ENCODE peak calls at places on chromosomes 13 and 19, in seven cellular contexts. C is fibroblast of lung, D is left lung, A is tibial nerve, X is colonic mucosa, I is spleen, K is heart left ventricle. L is an unnamed sample.

GRCh38 chr19:55289117-55289796 is 5.5 kb downstream of the BRSK1 start:
- DNase-seq in C (no peak), D (no peak), A (no peak), X (no peak), I (no peak), K (no peak), L (peak; percentile 68)

GRCh38 chr19:29576043-29576442 is 30.0 kb upstream of the POP4 start:
- DNase-seq in C (peak; percentile 22), D (no peak), A (no peak), X (no peak), I (no peak), K (no peak), L (no peak)

GRCh38 chr19:45574526-45574925 is 10.1 kb downstream of the OPA3 start:
- DNase-seq in C (no peak), D (no peak), A (no peak), X (no peak), I (no peak), K (no peak), L (no peak)

GRCh38 chr13:110689711-110690110 is 16.2 kb downstream of the CARS2 start:
- DNase-seq in C (no peak), D (no peak), A (no peak), X (no peak), I (peak; percentile 32), K (no peak), L (no peak)

GRCh38 chr13:40146063-40146462 is 490.6 kb downstream of the COG6 start:
- DNase-seq in C (no peak), D (no peak), A (no peak), X (no peak), I (no peak), K (no peak), L (no peak)

GRCh38 chr13:53343345-53343744 is 314.7 kb downstream of the OLFM4 start:
- DNase-seq in C (no peak), D (no peak), A (no peak), X (no peak), I (no peak), K (no peak), L (no peak)

GRCh38 chr19:48844472-48844871 is 8.2 kb upstream of the HSD17B14 start:
- DNase-seq in C (peak; percentile 50), D (no peak), A (no peak), X (no peak), I (no peak), K (no peak), L (no peak)

GRCh38 chr19:54307389-54307788 is 5.6 kb downstream of the LILRA5 start:
- DNase-seq in C (no peak), D (no peak), A (no peak), X (no peak), I (no peak), K (no peak), L (no peak)

GRCh38 chr19:7904074-7905020 is 670 bp downstream of the MAP2K7 start:
- DNase-seq in C (no peak), D (peak; percentile 90), A (no peak), X (peak; percentile 62), I (peak; percentile 94), K (peak; percentile 65), L (peak; percentile 93)

GRCh38 chr19:15177269-15178116 is 23.3 kb downstream of the NOTCH3 start:
- DNase-seq in C (peak; percentile 59), D (peak; percentile 99), A (peak; percentile 74), X (peak; percentile 75), I (peak; percentile 97), K (peak; percentile 82), L (peak; percentile 92)

GRCh38 chr19:54207908-54208783 is 7.5 kb downstream of the RPS9 start:
- DNase-seq in C (peak; percentile 77), D (peak; percentile 85), A (peak; percentile 75), X (peak; percentile 56), I (peak; percentile 87), K (peak; percentile 73), L (peak; percentile 79)

GRCh38 chr13:106636492-106636891 is 68.6 kb upstream of the ARGLU1 start:
- DNase-seq in C (no peak), D (no peak), A (no peak), X (no peak), I (no peak), K (no peak), L (no peak)

GRCh38 chr13:60398438-60398891 is 1.4 kb downstream of the TDRD3 start:
- DNase-seq in C (no peak), D (no peak), A (no peak), X (no peak), I (no peak), K (no peak), L (no peak)

GRCh38 chr19:29530549-29531457 is 5.0 kb downstream of the VSTM2B start:
- DNase-seq in C (no peak), D (no peak), A (no peak), X (no peak), I (peak; percentile 51), K (no peak), L (no peak)

GRCh38 chr13:113620036-113620435 is 35.5 kb downstream of the TFDP1 start:
- DNase-seq in C (no peak), D (peak; percentile 73), A (no peak), X (no peak), I (peak; percentile 54), K (no peak), L (peak; percentile 63)

GRCh38 chr19:16076958-16077611 is 790 bp downstream of the TPM4 start:
- DNase-seq in C (no peak), D (peak; percentile 90), A (peak; percentile 61), X (peak; percentile 78), I (peak; percentile 90), K (peak; percentile 72), L (peak; percentile 89)

GRCh38 chr19:3672993-3673392 is 27.3 kb downstream of the PIP5K1C start:
- DNase-seq in C (no peak), D (no peak), A (no peak), X (no peak), I (no peak), K (no peak), L (no peak)

GRCh38 chr19:3115411-3115810 is 20.4 kb upstream of the GNA15 start:
- DNase-seq in C (no peak), D (peak; percentile 79), A (no peak), X (no peak), I (no peak), K (no peak), L (peak; percentile 66)

GRCh38 chr19:49161987-49162386 is 4.4 kb downstream of the TRPM4 start:
- DNase-seq in C (peak; percentile 48), D (no peak), A (no peak), X (no peak), I (no peak), K (no peak), L (no peak)

GRCh38 chr19:48390188-48391099 is 907 bp downstream of the KDELR1 start:
- DNase-seq in C (peak; percentile 62), D (peak; percentile 91), A (peak; percentile 40), X (peak; percentile 67), I (peak; percentile 91), K (peak; percentile 71), L (peak; percentile 88)

GRCh38 chr19:38265213-38265861 is 964 bp downstream of the SPINT2 start:
- DNase-seq in C (peak; percentile 33), D (no peak), A (no peak), X (peak; percentile 68), I (no peak), K (no peak), L (peak; percentile 77)

GRCh38 chr13:97914537-97914936 is 38.9 kb upstream of the IPO5 start:
- DNase-seq in C (peak; percentile 79), D (no peak), A (no peak), X (no peak), I (no peak), K (no peak), L (no peak)

GRCh38 chr19:47369923-47370625 is 21.0 kb downstream of the DHX34 start:
- DNase-seq in C (peak; percentile 63), D (peak; percentile 87), A (no peak), X (no peak), I (peak; percentile 89), K (no peak), L (no peak)

GRCh38 chr13:28718186-28718537 is 608 bp downstream of the SLC46A3 start:
- DNase-seq in C (peak; percentile 3), D (no peak), A (peak; percentile 47), X (no peak), I (no peak), K (no peak), L (no peak)

GRCh38 chr19:55601127-55601526 is 1.0 kb downstream of the ZNF524 start:
- DNase-seq in C (no peak), D (no peak), A (no peak), X (peak; percentile 28), I (no peak), K (no peak), L (no peak)

GRCh38 chr13:79451500-79451962 is 29.4 kb upstream of the NDFIP2 start:
- DNase-seq in C (peak; percentile 95), D (no peak), A (no peak), X (no peak), I (peak; percentile 71), K (no peak), L (no peak)

GRCh38 chr13:110636701-110637201 is 21.4 kb downstream of the NAXD start:
- DNase-seq in C (no peak), D (peak; percentile 77), A (no peak), X (no peak), I (no peak), K (no peak), L (no peak)

GRCh38 chr19:33302974-33303790 is 848 bp upstream of the CEBPA start:
- DNase-seq in C (peak; percentile 57), D (peak; percentile 90), A (no peak), X (no peak), I (peak; percentile 88), K (peak; percentile 56), L (peak; percentile 86)

GRCh38 chr13:113337976-113338375 is 26.0 kb downstream of the GRTP1 start:
- DNase-seq in C (no peak), D (peak; percentile 46), A (no peak), X (no peak), I (peak; percentile 67), K (no peak), L (peak; percentile 63)

GRCh38 chr13:23667750-23668149 is 97.5 kb downstream of the TNFRSF19 start:
- DNase-seq in C (no peak), D (no peak), A (no peak), X (no peak), I (no peak), K (no peak), L (no peak)

GRCh38 chr19:41308450-41309224 is 1.3 kb upstream of the CCDC97 start:
- DNase-seq in C (peak; percentile 74), D (peak; percentile 94), A (peak; percentile 100), X (peak; percentile 98), I (peak; percentile 96), K (peak; percentile 91), L (peak; percentile 95)
- H3K4me3 ChIP-seq in C (no peak overlapping the region), D (peak overlapping the region; percentile 85), A (peak overlapping the region; percentile 81), X (peak overlapping the region; percentile 47), I (peak overlapping the region; percentile 69), K (no peak overlapping the region), L (peak overlapping the region; percentile 82)

GRCh38 chr13:86447479-86447878 is 648.3 kb upstream of the SLITRK6 start:
- DNase-seq in C (no peak), D (no peak), A (no peak), X (no peak), I (no peak), K (no peak), L (no peak)
- H3K4me1 ChIP-seq in C (no peaks in the 10 kb centered on the region), D (no peaks in the 10 kb centered on the region), A (no peaks in the 10 kb centered on the region), X (no peaks in the 10 kb centered on the region), I (no peaks in the 10 kb centered on the region), K (no peaks in the 10 kb centered on the region), L (no peaks in the 10 kb centered on the region)

GRCh38 chr19:5680083-5680436 is 256 bp downstream of the MICOS13 start:
- DNase-seq in C (no peak), D (peak; percentile 83), A (peak; percentile 11), X (no peak), I (peak; percentile 90), K (no peak), L (peak; percentile 90)
- TF ChIP-seq CTCF in C (no peak), D (no peak), A (no peak), X (no peak), I (no peak), K (no peak), L (no peak)

GRCh38 chr19:4830768-4831265 is 695 bp downstream of the TICAM1 start:
- DNase-seq in C (no peak), D (no peak), A (no peak), X (peak; percentile 45), I (no peak), K (no peak), L (no peak)
- H3K4me3 ChIP-seq in C (peak overlapping the region; percentile 94), D (peak overlapping the region; percentile 93), A (peak overlapping the region; percentile 84), X (peak overlapping the region; percentile 74), I (peak overlapping the region; percentile 78), K (peak overlapping the region; percentile 74), L (peak overlapping the region; percentile 84)

L was measured in kidney.